ENCODE peak calls at places on chromosome 6, in eight cellular contexts. H, J, F, D, C, X, M and O are unnamed samples.

GRCh38 chr6:166691199-166691598 is 64.1 kb upstream of the RPS6KA2 start:
- DNase-seq in H (no peak), F (peak), C (no peak), X (no peak), D (no peak), J (no peak), M (peak), O (no peak)

GRCh38 chr6:24581084-24581669 is 64.8 kb downstream of the KIAA0319 start:
- DNase-seq in H (peak), X (peak), C (peak), D (peak), M (peak), F (peak), J (no peak), O (peak)

GRCh38 chr6:138278326-138278725 is 60.0 kb upstream of the PBOV1 start:
- DNase-seq in J (no peak), F (peak), H (no peak), C (peak), D (no peak), M (no peak), X (no peak), O (peak)

GRCh38 chr6:170011233-170012142 is 260.1 kb downstream of the ERMARD start:
- DNase-seq in D (no peak), H (no peak), M (no peak), C (no peak), F (no peak), X (peak), J (no peak), O (no peak)

GRCh38 chr6:156925718-156926607 is 148.8 kb downstream of the ARID1B start:
- DNase-seq in M (no peak), J (no peak), D (no peak), C (no peak), X (no peak), F (peak), H (no peak), O (no peak)

GRCh38 chr6:71395731-71396409 is 107.3 kb downstream of the OGFRL1 start:
- DNase-seq in J (no peak), M (no peak), H (no peak), X (no peak), F (peak), C (no peak), D (no peak), O (no peak)

GRCh38 chr6:33418690-33419291 is 884 bp upstream of the CUTA start:
- DNase-seq in M (no peak), H (peak), X (no peak), F (no peak), D (no peak), C (no peak), J (no peak), O (no peak)

GRCh38 chr6:55713411-55713810 is 134.4 kb upstream of the HMGCLL1 start:
- DNase-seq in J (no peak), F (peak), X (no peak), H (no peak), D (no peak), C (no peak), M (no peak), O (no peak)

GRCh38 chr6:43916924-43917877 is 147.2 kb downstream of the VEGFA start:
- DNase-seq in D (no peak), J (no peak), M (peak), C (peak), F (no peak), X (peak), H (no peak), O (no peak)

GRCh38 chr6:168968228-168968627 is 285.4 kb downstream of the THBS2 start:
- DNase-seq in D (no peak), F (peak), J (no peak), H (no peak), X (peak), C (no peak), M (peak), O (peak)

GRCh38 chr6:72643214-72643613 is 21.4 kb downstream of the KCNQ5 start:
- DNase-seq in C (no peak), D (no peak), J (no peak), H (no peak), X (no peak), F (no peak), M (no peak), O (no peak)

GRCh38 chr6:107218142-107218541 is 102.8 kb upstream of the BEND3 start:
- DNase-seq in F (no peak), X (no peak), H (no peak), D (no peak), C (no peak), M (no peak), J (no peak), O (no peak)

GRCh38 chr6:149235130-149235561 is 82.4 kb upstream of the TAB2 start:
- DNase-seq in J (no peak), F (peak), X (peak), H (no peak), M (peak), C (no peak), D (no peak), O (peak)

GRCh38 chr6:113364781-113365545 is 492.2 kb upstream of the MARCKS start:
- DNase-seq in X (no peak), J (no peak), D (no peak), H (no peak), M (no peak), C (no peak), F (peak), O (no peak)

GRCh38 chr6:8182857-8183256 is 80.5 kb upstream of the EEF1E1 start:
- DNase-seq in X (no peak), H (no peak), F (no peak), J (no peak), C (no peak), M (no peak), D (no peak), O (no peak)

GRCh38 chr6:135358251-135358821 is 139.2 kb downstream of the AHI1 start:
- DNase-seq in H (no peak), D (no peak), M (no peak), C (no peak), J (no peak), X (no peak), F (peak), O (no peak)

GRCh38 chr6:89613790-89614189 is 24.8 kb downstream of the LYRM2 start:
- DNase-seq in M (no peak), X (no peak), H (no peak), C (no peak), F (no peak), D (no peak), J (no peak), O (no peak)

GRCh38 chr6:33851959-33852358 is 48.2 kb upstream of the MLN start:
- DNase-seq in D (no peak), F (peak), H (no peak), X (peak), J (no peak), M (peak), C (peak), O (peak)

GRCh38 chr6:44563397-44563796 is 175.9 kb downstream of the CDC5L start:
- DNase-seq in J (no peak), X (no peak), H (no peak), F (peak), M (no peak), C (no peak), D (no peak), O (no peak)

GRCh38 chr6:20271818-20272217 is 59.5 kb upstream of the MBOAT1 start:
- DNase-seq in C (no peak), J (no peak), F (no peak), D (no peak), X (no peak), H (no peak), M (no peak), O (no peak)